ENCODE peak calls at places on chromosomes 6 and 20, in four cellular contexts. K is ovary, H is transverse colon, Q is H1. T is an unnamed sample.

GRCh38 chr20:16302818-16303217 is 270.4 kb downstream of the KIF16B start:
- DNase-seq in K (no peak), H (no peak), Q (no peak), T (no peak)

GRCh38 chr6:33443025-33443424 is 11.4 kb upstream of the ZBTB9 start:
- DNase-seq in K (no peak), H (no peak), Q (no peak), T (no peak)

GRCh38 chr6:145036848-145037567 is 698.3 kb downstream of the EPM2A start:
- DNase-seq in K (no peak), H (no peak), Q (no peak), T (no peak)

GRCh38 chr6:130724089-130724488 is 103.1 kb upstream of the SMLR1 start:
- DNase-seq in K (no peak), H (no peak), Q (no peak), T (no peak)

GRCh38 chr20:46434597-46434996 is 28.2 kb upstream of the ELMO2 start:
- DNase-seq in K (no peak), H (no peak), Q (no peak), T (peak; percentile 79)

GRCh38 chr20:47392015-47392720 is 35.7 kb upstream of the ZMYND8 start:
- DNase-seq in K (no peak), H (no peak), Q (no peak), T (no peak)

GRCh38 chr6:31614075-31614619 is 887 bp upstream of the AIF1 start:
- DNase-seq in K (no peak), H (no peak), Q (no peak), T (no peak)

GRCh38 chr6:6674872-6675271 is 86.4 kb downstream of the LY86 start:
- DNase-seq in K (no peak), H (no peak), Q (peak; percentile 81), T (no peak)

GRCh38 chr6:157768863-157769551 is 54.0 kb upstream of the SNX9 start:
- DNase-seq in K (no peak), H (no peak), Q (no peak), T (no peak)

DNA sequence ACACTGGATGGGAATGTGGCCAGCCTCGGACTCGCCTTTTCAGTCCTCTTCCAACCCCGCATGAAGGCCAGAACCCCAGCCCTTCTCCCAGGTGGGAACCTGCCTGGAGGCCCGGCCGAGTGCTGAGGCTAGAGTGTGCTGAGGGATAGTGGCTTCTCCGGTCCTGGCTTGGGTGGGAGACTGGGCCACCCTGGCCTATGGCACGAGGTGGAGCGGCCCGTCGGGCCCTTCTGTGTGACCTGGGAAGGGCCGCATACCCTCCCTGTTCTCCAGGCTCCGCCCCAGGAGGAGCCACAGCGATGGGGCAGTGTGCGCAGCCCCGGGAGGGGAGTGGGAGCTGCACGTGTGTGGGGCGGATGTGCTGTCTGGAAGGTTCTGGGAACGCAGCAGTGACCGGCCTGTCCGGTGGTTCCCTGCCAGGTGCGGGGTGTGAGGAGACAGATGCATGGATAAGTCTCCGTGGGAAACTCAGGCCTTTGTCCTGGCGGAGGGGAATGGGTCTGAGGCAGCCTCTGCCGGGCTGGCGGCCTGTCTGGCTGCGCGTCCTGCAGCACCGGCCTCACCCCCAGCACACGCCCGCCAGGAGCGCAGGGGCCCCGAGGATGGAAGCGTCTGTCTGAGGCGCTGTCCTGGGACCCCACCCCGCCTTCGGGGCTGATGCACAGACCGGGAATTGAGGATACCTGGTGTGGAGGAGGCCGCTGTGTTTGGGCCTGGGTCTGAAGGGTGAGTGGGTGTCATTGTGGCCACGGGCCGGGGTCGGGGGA is 1.1 kb upstream of the BHLHE23 start:
- DNase-seq in K (no peak), H (no peak), Q (no peak), T (no peak)
- H3K27me3 ChIP-seq in K (peaks cover 6% of the 10 kb centered on the region), H (peaks cover 100% of the 10 kb centered on the region), Q (peaks cover 59% of the 10 kb centered on the region), T (peaks cover 67% of the 10 kb centered on the region)

GRCh38 chr6:110620065-110620464 is 143.7 kb upstream of the SLC22A16 start:
- DNase-seq in K (no peak), H (no peak), Q (no peak), T (no peak)
- TF ChIP-seq POLR2A in K (no peak), H (no peak), Q (no peak), T (no peak)

GRCh38 chr6:16338577-16339262 is 100.3 kb downstream of the GMPR start:
- DNase-seq in K (peak; percentile 75), H (peak; percentile 62), Q (no peak), T (no peak)
- TF ChIP-seq EP300 in K (no peak), H (no peak), Q (no peak), T (no peak)

GRCh38 chr6:108114861-108115597 is 40.5 kb upstream of the OSTM1 start:
- DNase-seq in K (peak; percentile 32), H (peak; percentile 31), Q (peak; percentile 79), T (no peak)
- H3K27me3 ChIP-seq in K (no peaks in the 10 kb centered on the region), H (peaks cover 99% of the 10 kb centered on the region), Q (peaks cover 60% of the 10 kb centered on the region), T (peaks cover 80% of the 10 kb centered on the region)

GRCh38 chr20:5751856-5752255 is 1.7 kb downstream of the SHLD1 start:
- DNase-seq in K (no peak), H (no peak), Q (no peak), T (no peak)

GRCh38 chr20:5748246-5748645 is 2.0 kb upstream of the SHLD1 start:
- DNase-seq in K (no peak), H (peak; percentile 35), Q (no peak), T (no peak)

GRCh38 chr20:5745416-5745968 is 4.7 kb upstream of the SHLD1 start:
- DNase-seq in K (no peak), H (no peak), Q (no peak), T (no peak)

GRCh38 chr20:5746064-5746463 is 4.1 kb upstream of the SHLD1 start:
- DNase-seq in K (no peak), H (no peak), Q (no peak), T (no peak)

DNA sequence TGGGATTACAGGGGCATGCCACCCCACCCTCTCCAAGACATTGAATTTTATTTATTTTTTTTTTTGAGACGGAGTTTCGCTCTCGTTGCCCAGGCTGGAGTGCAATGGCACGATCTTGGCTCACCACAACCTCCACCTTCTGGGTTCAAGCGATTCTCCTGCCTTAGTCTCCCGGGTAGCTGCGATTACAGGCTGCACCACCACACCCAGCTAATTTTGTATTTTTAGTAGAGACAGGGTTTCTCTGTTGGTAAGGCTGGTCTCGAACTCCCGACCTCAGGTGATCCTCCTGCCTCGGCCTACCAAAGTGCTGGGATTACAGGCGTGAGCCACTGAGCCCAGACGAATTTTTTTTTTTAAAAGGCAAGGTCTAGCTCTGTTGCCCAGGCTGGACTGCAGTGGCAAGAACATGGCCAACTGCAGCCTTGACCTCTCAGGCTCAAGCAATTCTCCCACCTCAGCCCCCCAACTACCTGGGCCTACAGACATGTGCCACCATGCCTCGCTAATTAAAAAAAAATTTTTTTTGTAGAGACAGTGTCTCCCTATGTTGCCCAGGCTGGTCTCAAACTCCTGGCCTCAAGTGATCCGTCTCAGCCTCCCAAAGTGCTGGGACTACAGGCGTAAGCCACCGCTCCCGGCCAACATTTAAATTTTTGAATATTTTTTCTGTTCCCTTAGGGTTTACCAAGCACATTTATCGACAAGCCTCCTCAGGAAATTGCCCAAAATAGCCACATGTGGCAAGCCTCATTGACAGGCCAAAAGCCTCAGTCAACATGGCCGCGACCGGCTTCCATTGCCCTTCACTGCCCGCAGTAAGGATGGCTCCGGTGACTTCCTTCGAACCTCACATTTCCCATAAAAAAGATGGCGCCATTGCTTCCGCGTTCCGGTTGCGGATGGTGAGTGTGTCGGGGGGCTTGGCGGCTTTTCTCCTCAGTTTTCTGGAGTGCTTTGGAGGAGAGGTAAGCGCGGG is at the start of gene SHLD1:
- DNase-seq in K (peak; percentile 81), H (peak; percentile 85), Q (peak; percentile 73), T (peak; percentile 94)
- TF ChIP-seq POLR2A in K (no peak), H (no peak), Q (peak; percentile 86), T (no peak)

T was measured in esophagus muscularis mucosa.